ENCODE peak calls at places on chromosomes 5 and 9, in six cellular contexts. X is HCT116, P is HepG2, Z is H1, F is GM12878, L is K562. B is an unnamed sample.
A peak's percentile ranks its signal among the peaks of the same experiment; 100 is the strongest.

GRCh38 chr5:126099077-126099476 is 324.1 kb upstream of the GRAMD2B start:
- DNase-seq in L (no peak), X (no peak), F (no peak), Z (no peak), P (no peak), B (no peak)

GRCh38 chr5:155878991-155879575 is 447.9 kb upstream of the SGCD start:
- DNase-seq in F (no peak), X (no peak), Z (no peak), P (no peak), L (no peak), B (no peak)

GRCh38 chr9:107587175-107587963 is 97.8 kb upstream of the KLF4 start:
- DNase-seq in X (no peak), L (no peak), P (no peak), Z (no peak), F (no peak), B (peak; percentile 69)

GRCh38 chr5:96963267-96963666 is 27.4 kb downstream of the LNPEP start:
- DNase-seq in F (peak; percentile 33), X (no peak), Z (no peak), L (peak; percentile 80), P (no peak), B (peak; percentile 84)

GRCh38 chr5:182126-182525 is 9.2 kb upstream of the LRRC14B start:
- DNase-seq in X (no peak), F (no peak), L (no peak), P (no peak), Z (no peak), B (no peak)

GRCh38 chr5:135135530-135136201 is 101.6 kb upstream of the PITX1 start:
- DNase-seq in P (no peak), F (no peak), X (peak; percentile 36), L (peak; percentile 74), Z (no peak), B (no peak)

GRCh38 chr5:14851999-14852526 is 19.5 kb downstream of the ANKH start:
- DNase-seq in X (no peak), F (no peak), L (no peak), Z (no peak), P (no peak), B (no peak)

GRCh38 chr5:174997688-174998087 is 273.3 kb downstream of the MSX2 start:
- DNase-seq in Z (no peak), X (no peak), L (no peak), P (no peak), F (no peak), B (no peak)

GRCh38 chr5:172840077-172840777 is 6.2 kb downstream of the ERGIC1 start:
- DNase-seq in X (no peak), Z (no peak), F (no peak), L (no peak), P (peak; percentile 33), B (no peak)

GRCh38 chr5:97181856-97182545 is 1.0 kb downstream of the RIOK2 start:
- DNase-seq in L (peak; percentile 10), X (no peak), Z (no peak), F (no peak), P (no peak), B (peak; percentile 2)

GRCh38 chr5:177303121-177303924 is at the start of the genes PRELID1 and RAB24:
- DNase-seq in F (no peak), X (no peak), L (peak; percentile 93), Z (no peak), P (peak; percentile 67), B (peak; percentile 84)
- TF ChIP-seq EZH2 in F (no peak), X (no peak), L (no peak), Z (no peak), P (no peak), B (no peak)

GRCh38 chr5:73322453-73323076 is 126.0 kb downstream of the FOXD1 start:
- DNase-seq in L (no peak), Z (no peak), X (no peak), F (no peak), P (no peak), B (no peak)
- TF ChIP-seq MAX in L (no peak), Z (no peak), X (no peak), F (no peak), P (no peak), B (no peak)

DNA sequence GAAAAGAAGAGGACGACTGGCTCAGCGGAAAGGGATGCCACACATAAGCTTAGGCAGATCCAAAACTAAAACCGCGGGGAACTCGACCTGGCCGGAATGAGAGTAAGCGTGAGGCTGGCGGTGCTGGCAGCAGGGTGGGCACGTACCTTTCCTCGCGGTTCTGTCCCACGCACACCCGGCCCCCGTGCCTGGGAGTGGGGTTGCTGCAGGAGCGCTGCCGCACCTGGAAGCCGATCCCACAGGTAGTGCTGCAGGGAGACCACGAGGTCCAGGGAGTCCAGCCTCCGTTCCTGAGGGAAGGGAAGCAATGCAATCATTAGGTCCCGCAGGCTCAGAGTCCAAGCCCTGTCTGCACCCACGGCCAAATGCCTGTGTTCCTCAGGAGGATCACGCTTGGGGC is 427.0 kb downstream of the SEMA5A start:
- DNase-seq in F (no peak), Z (no peak), P (no peak), X (no peak), L (no peak), B (no peak)
- H2AFZ ChIP-seq in F (no peak overlapping the region), Z (no peak overlapping the region), P (no peak overlapping the region), X (no peak overlapping the region), L (no peak overlapping the region), B (no peak overlapping the region)

GRCh38 chr5:181189363-181189961 is 15.5 kb downstream of the TRIM7 start:
- DNase-seq in L (peak; percentile 49), X (no peak), Z (no peak), F (no peak), P (no peak), B (peak; percentile 53)

GRCh38 chr5:181187500-181188213 is 17.3 kb downstream of the TRIM7 start:
- DNase-seq in L (peak; percentile 93), F (no peak), Z (no peak), X (peak; percentile 86), P (peak; percentile 81), B (peak; percentile 81)

GRCh38 chr5:181189962-181190710 is 14.9 kb downstream of the TRIM7 start:
- DNase-seq in P (no peak), X (no peak), F (no peak), L (peak; percentile 37), Z (no peak), B (no peak)

GRCh38 chr5:181186902-181187499 is 18.0 kb downstream of the TRIM7 start:
- DNase-seq in X (no peak), P (no peak), F (no peak), L (peak; percentile 72), Z (no peak), B (peak; percentile 15)

GRCh38 chr5:181188700-181189362 is 16.2 kb downstream of the TRIM7 start:
- DNase-seq in X (peak; percentile 71), F (peak; percentile 85), L (peak; percentile 84), P (peak; percentile 57), Z (no peak), B (peak; percentile 86)
- TF ChIP-seq EZH2 in X (no peak), F (no peak), L (no peak), P (no peak), Z (no peak), B (no peak)

GRCh38 chr5:143308726-143309125 is 94.8 kb downstream of the NR3C1 start:
- DNase-seq in P (no peak), F (no peak), L (no peak), X (no peak), Z (no peak), B (no peak)
- TF ChIP-seq MAX in P (no peak), F (no peak), L (no peak), X (no peak), Z (no peak), B (no peak)

GRCh38 chr5:89081360-89081759 is 198.4 kb upstream of the MEF2C start:
- DNase-seq in X (no peak), L (no peak), Z (no peak), P (no peak), F (peak; percentile 62), B (no peak)
- H2AFZ ChIP-seq in X (no peak overlapping the region), L (peak overlapping the region; percentile 32), Z (no peak overlapping the region), P (no peak overlapping the region), F (peak overlapping the region; percentile 72), B (no peak overlapping the region)

GRCh38 chr9:126652140-126652558 is 38.4 kb downstream of the LMX1B start:
- DNase-seq in X (no peak), Z (no peak), F (no peak), P (no peak), L (no peak), B (no peak)
- TF ChIP-seq EZH2 in X (no peak), Z (no peak), F (no peak), P (no peak), L (no peak), B (peak; percentile 51)

DNA sequence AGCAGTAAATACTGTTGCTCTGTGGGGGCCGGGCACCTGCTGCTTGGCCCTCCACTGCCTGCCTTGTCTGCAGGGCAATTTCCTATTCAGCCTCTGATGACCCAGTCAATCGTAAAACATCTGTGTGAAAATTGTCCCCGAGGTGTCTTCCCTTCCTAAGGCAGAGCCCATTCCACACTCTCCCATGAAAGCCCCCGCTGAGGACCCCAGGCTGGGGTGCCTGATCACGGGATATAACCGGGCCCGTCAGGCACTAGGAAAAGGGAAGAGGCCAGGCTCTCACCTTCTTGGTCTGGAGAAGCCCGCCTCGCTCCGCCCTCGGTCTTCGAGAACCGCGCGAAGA is 27.2 kb upstream of the SCGB3A1 start:
- DNase-seq in X (no peak), Z (no peak), P (no peak), L (no peak), F (no peak), B (no peak)
- TF ChIP-seq MAX in X (no peak), Z (no peak), P (no peak), L (no peak), F (no peak), B (no peak)

GRCh38 chr9:124834586-124834985 is 18.7 kb upstream of the WDR38 start:
- DNase-seq in Z (no peak), F (no peak), X (peak; percentile 84), P (no peak), L (no peak), B (no peak)
- H2AFZ ChIP-seq in Z (no peak overlapping the region), F (no peak overlapping the region), X (peak overlapping the region; percentile 81), P (no peak overlapping the region), L (no peak overlapping the region), B (no peak overlapping the region)